ENCODE peak calls at places on chromosomes 5 and 9, in four cellular contexts. D is stomach, G is GM06990, O is left ventricle myocardium inferior. S is an unnamed sample. For H3K36me3, the result is how much of the 10 kb centered on the place peaks cover.

GRCh38 chr5:172004824-172005237 is 1.6 kb downstream of the FBXW11 start:
- DNase-seq in D (no peak), G (peak), O (no peak), S (no peak)

GRCh38 chr5:154608531-154609011 is 130.5 kb upstream of the HAND1 start:
- DNase-seq in D (no peak), G (no peak), O (no peak), S (no peak)

GRCh38 chr9:30967484-30967883 is 1417.0 kb upstream of the ACO1 start:
- DNase-seq in D (no peak), G (no peak), O (no peak), S (no peak)

GRCh38 chr5:173303878-173304590 is 24.2 kb downstream of the STC2 start:
- DNase-seq in D (no peak), G (no peak), O (no peak), S (no peak)

GRCh38 chr5:43039468-43040286 is 442 bp downstream of the ANXA2R start:
- DNase-seq in D (peak), G (peak), O (peak), S (peak)

GRCh38 chr5:122661496-122662180 is 113.2 kb upstream of the SNX2 start:
- DNase-seq in D (no peak), G (no peak), O (no peak), S (no peak)

GRCh38 chr9:107172160-107172978 is 110.7 kb upstream of the RAD23B start:
- DNase-seq in D (peak), G (no peak), O (peak), S (peak)

GRCh38 chr9:137646341-137646740 is 27.5 kb downstream of the EHMT1 start:
- DNase-seq in D (no peak), G (no peak), O (peak), S (no peak)

GRCh38 chr9:108184941-108185340 is 670.8 kb downstream of the ACTL7B start:
- DNase-seq in D (no peak), G (no peak), O (no peak), S (no peak)

GRCh38 chr5:89421035-89421434 is 538.1 kb upstream of the MEF2C start:
- DNase-seq in D (no peak), G (no peak), O (no peak), S (no peak)

GRCh38 chr5:79684782-79685181 is 4.9 kb upstream of the CMYA5 start:
- DNase-seq in D (no peak), G (no peak), O (no peak), S (no peak)
- H3K36me3 ChIP-seq in D (half or more), G (under half), O (half or more), S (under half)

GRCh38 chr9:129549139-129549538 is 71.8 kb downstream of the C9orf50 start:
- DNase-seq in D (no peak), G (no peak), O (no peak), S (no peak)
- H3K4me3 ChIP-seq in D (no peak), G (no peak), O (peak), S (no peak)

GRCh38 chr5:107257885-107258520 is 412.7 kb downstream of the EFNA5 start:
- DNase-seq in D (no peak), G (no peak), O (no peak), S (no peak)
- TF ChIP-seq CTCF in D (no peak), G (no peak), O (no peak), S (no peak)

GRCh38 chr5:151520294-151520693 is 70.8 kb downstream of the FAT2 start:
- DNase-seq in D (no peak), G (no peak), O (no peak), S (no peak)
- H3K36me3 ChIP-seq in D (under half), G (under half), O (under half), S (under half)

DNA sequence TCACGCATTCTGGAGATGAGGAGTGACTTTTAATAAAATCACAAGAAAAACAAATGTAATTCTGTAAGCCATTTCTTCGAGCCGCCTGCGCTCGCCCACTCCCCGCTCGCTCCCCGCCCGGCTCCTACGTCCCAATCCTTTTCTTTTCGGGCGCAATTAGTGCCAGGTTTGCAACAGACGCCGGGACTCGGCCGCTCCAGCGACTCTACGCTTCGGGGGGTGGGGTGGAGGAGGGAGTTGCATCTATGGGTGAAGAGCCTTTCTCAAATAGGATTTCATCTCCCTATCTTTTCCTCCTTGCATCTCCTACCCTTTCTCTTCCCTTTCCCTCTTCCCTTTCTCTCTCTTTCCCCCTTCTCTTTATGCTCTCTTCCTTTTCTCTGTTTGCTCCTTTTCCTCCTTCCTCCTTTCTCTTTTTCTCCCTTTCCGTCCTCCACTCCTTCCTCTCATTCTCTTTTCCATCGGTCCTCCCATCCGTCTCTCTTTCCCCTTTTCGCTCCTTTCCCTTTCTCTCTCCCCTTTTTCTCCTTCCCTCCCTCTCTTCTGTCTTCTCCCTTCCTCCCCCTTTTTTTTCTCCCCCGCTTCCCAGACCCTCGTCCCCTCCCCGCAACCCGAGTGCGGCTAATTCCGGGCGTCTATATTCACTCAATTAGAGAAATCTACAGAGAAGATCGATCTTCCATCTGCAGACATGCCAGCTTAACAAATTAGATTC is 6.1 kb upstream of the OTP start:
- DNase-seq in D (no peak), G (no peak), O (no peak), S (no peak)
- H3K4me3 ChIP-seq in D (no peak), G (peak), O (peak), S (no peak)

GRCh38 chr5:73901455-73901854 is 275.5 kb downstream of the ARHGEF28 start:
- DNase-seq in D (no peak), G (no peak), O (no peak), S (no peak)
- TF ChIP-seq CTCF in D (no peak), G (no peak), O (no peak), S (no peak)

GRCh38 chr5:176383961-176384360 is 4.4 kb downstream of the NOP16 start:
- DNase-seq in D (no peak), G (no peak), O (no peak), S (no peak)
- H3K36me3 ChIP-seq in D (half or more), G (under half), O (under half), S (under half)

S was measured in adrenal gland.